ENCODE peak calls at places on chromosomes 16 and 17, in ten cellular contexts. E, T, V, R, I, U, Z, D, H and G are unnamed samples.
A peak's percentile ranks its signal among the peaks of the same experiment; 100 is the strongest.

GRCh38 chr16:89345663-89346150 is 128.2 kb downstream of the ZNF778 start:
- DNase-seq in E (no peak), T (no peak), V (no peak), R (no peak), I (no peak), U (no peak), Z (peak; percentile 61), D (peak; percentile 50), H (no peak), G (no peak)

GRCh38 chr17:73279704-73280103 is 18.0 kb upstream of the CPSF4L start:
- DNase-seq in E (no peak), T (no peak), V (no peak), R (no peak), I (no peak), U (no peak), Z (no peak), D (no peak), H (no peak), G (no peak)

GRCh38 chr17:72724375-72724774 is 368.1 kb downstream of the SLC39A11 start:
- DNase-seq in E (peak; percentile 44), T (no peak), V (no peak), R (no peak), I (no peak), U (peak; percentile 41), Z (no peak), D (no peak), H (no peak), G (peak; percentile 19)

GRCh38 chr16:90012978-90013745 is 6.1 kb downstream of the DBNDD1 start:
- DNase-seq in E (no peak), T (no peak), V (no peak), R (no peak), I (no peak), U (no peak), Z (no peak), D (no peak), H (no peak), G (no peak)

GRCh38 chr17:45784583-45785372 is 658 bp downstream of the CRHR1 start:
- DNase-seq in E (no peak), T (no peak), V (no peak), R (peak; percentile 20), I (peak; percentile 20), U (no peak), Z (peak; percentile 49), D (peak; percentile 44), H (no peak), G (peak; percentile 9)

GRCh38 chr17:40664582-40665333 is at the start of gene KRT222:
- DNase-seq in E (no peak), T (no peak), V (no peak), R (no peak), I (no peak), U (no peak), Z (no peak), D (no peak), H (no peak), G (no peak)

GRCh38 chr16:62585041-62585545 is 548.9 kb upstream of the CDH8 start:
- DNase-seq in E (no peak), T (no peak), V (no peak), R (no peak), I (no peak), U (no peak), Z (no peak), D (no peak), H (no peak), G (no peak)

GRCh38 chr17:43927101-43927935 is 15.0 kb downstream of the PPY start:
- DNase-seq in E (no peak), T (no peak), V (no peak), R (no peak), I (peak; percentile 24), U (no peak), Z (peak; percentile 27), D (peak; percentile 38), H (no peak), G (no peak)

GRCh38 chr17:38341035-38341721 is 2.6 kb downstream of the GPR179 start:
- DNase-seq in E (peak; percentile 12), T (peak; percentile 44), V (no peak), R (no peak), I (peak; percentile 72), U (peak; percentile 16), Z (peak; percentile 85), D (peak; percentile 42), H (peak; percentile 38), G (no peak)

GRCh38 chr16:52799149-52799548 is 252.2 kb upstream of the TOX3 start:
- DNase-seq in E (no peak), T (no peak), V (no peak), R (no peak), I (no peak), U (no peak), Z (no peak), D (no peak), H (no peak), G (no peak)

GRCh38 chr17:40824015-40824832 is 1.8 kb upstream of the KRT10 start:
- DNase-seq in E (no peak), T (no peak), V (no peak), R (no peak), I (no peak), U (no peak), Z (no peak), D (no peak), H (no peak), G (no peak)

GRCh38 chr17:77003699-77004098 is 135.5 kb downstream of the MGAT5B start:
- DNase-seq in E (no peak), T (no peak), V (no peak), R (no peak), I (no peak), U (peak; percentile 16), Z (no peak), D (no peak), H (no peak), G (no peak)

GRCh38 chr17:47913050-47913449 is 17.0 kb downstream of the SP2 start:
- DNase-seq in E (no peak), T (no peak), V (no peak), R (no peak), I (no peak), U (no peak), Z (no peak), D (no peak), H (no peak), G (no peak)

GRCh38 chr17:15119928-15120327 is 145.2 kb downstream of the PMP22 start:
- DNase-seq in E (no peak), T (no peak), V (no peak), R (no peak), I (no peak), U (no peak), Z (no peak), D (no peak), H (no peak), G (peak; percentile 22)

DNA sequence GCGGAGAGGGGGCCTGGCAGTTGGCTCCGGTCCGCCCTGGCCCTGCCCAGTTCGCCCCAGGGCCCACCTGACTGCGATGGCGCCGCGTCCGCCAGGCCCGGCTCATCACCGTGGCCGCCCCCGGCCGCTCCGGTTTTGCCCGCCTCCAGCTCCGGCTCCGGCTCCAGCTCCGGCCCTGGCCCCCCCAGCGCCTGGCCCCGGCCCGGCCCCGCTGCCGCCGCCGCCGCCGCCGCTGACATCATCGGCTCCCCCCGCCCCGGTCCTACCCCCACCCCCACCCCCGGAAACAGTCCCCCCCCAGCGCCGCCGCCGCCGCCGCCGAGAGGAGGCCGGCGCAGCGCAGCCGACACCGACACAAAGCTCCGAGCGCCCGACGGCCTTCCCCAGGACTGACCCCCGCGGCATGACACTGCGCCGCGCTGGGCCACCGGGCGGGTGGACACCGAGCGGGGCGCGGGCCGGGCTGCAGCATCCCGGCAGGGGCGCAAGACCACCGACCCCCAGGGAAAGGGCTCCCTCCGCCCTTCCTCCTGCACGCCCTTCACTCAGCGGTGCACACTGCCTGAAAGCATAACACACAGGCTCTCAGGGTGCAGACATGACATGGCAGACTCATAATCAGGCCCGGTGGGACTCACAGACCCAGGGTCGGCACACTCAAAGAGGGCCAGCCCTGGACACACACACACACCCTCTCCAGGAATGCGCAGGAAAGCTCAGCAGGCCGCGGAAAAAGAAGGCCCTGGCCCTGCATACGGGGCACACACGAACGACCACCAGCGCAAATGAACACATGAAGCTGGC is at the start of gene ZBTB4:
- DNase-seq in E (peak; percentile 35), T (no peak), V (no peak), R (peak; percentile 60), I (peak; percentile 75), U (peak; percentile 39), Z (peak; percentile 65), D (peak; percentile 85), H (peak; percentile 79), G (peak; percentile 51)
- TF ChIP-seq CTCF in E (no peak), T (no peak), V (no peak), R (no peak), I (no peak), U (no peak), Z (no peak), D (peak; percentile 6), H (no peak), G (no peak)

GRCh38 chr17:42780816-42781638 is 617 bp downstream of the WNK4 start:
- DNase-seq in E (no peak), T (no peak), V (no peak), R (no peak), I (no peak), U (peak; percentile 17), Z (no peak), D (no peak), H (no peak), G (no peak)
- H3K4me3 ChIP-seq in E (peak overlapping the region; percentile 70), T (peak overlapping the region; percentile 70), V (no peak overlapping the region), R (peak overlapping the region; percentile 53), I (peak overlapping the region; percentile 24), U (peak overlapping the region; percentile 61), Z (peak overlapping the region; percentile 46), D (peak overlapping the region; percentile 90), H (peak overlapping the region; percentile 21), G (peak overlapping the region; percentile 63)

GRCh38 chr17:67013891-67014290 is 30.5 kb upstream of the CACNG1 start:
- DNase-seq in E (no peak), T (no peak), V (no peak), R (no peak), I (no peak), U (no peak), Z (no peak), D (no peak), H (no peak), G (no peak)
- TF ChIP-seq CTCF in E (no peak), T (no peak), V (no peak), R (no peak), I (no peak), U (no peak), Z (no peak), D (no peak), H (no peak), G (no peak)

DNA sequence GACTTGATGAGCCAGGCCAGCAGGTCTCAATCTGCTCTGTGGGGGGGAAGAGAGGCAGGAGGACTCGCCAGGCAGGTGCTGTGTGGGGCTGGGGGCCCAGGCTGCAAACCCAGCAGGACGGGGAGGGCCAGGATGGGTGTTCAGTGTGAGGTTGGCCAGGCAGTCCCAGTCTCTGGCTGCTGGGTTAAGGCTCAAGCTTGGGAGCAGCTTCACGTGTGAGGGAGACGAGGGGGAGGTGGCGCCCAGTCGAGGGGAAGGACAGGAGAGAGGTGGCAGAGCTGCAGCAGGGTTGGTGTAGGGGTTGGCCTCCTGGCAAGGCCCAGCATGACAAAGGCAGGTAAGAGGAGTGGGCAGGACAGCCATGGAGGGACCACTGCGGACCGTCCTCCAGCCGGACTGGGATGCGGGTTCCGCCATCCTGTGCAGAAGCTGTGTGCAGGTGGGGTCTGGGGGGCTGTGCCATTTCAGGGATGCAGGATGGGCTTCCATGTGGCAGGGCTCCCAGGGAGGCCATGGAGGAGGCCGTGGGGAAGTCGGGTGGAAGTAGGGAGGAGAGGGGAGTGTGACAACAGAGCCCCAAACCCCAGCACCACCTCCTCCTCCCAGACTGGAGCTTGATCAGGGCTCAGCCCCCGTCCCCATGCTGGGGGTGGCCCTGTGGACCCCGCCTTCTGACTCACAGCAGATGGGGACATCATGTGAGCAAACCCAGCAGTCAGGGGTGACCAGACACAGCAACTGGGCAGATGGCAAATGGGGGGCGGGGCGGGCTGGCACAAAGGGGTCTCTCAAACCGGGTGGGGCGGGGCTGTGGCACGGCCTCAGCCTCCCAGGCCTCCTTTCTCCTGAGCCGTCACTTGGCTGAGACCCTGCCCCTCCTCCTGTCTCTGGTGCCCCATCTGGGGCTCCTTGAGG is 2.8 kb downstream of the ADGRG1 start:
- DNase-seq in E (no peak), T (no peak), V (no peak), R (no peak), I (peak; percentile 9), U (no peak), Z (no peak), D (no peak), H (no peak), G (no peak)
- H3K4me3 ChIP-seq in E (no peak overlapping the region), T (no peak overlapping the region), V (no peak overlapping the region), R (no peak overlapping the region), I (peak overlapping the region; percentile 51), U (no peak overlapping the region), Z (no peak overlapping the region), D (no peak overlapping the region), H (no peak overlapping the region), G (no peak overlapping the region)